ENCODE peak calls at places on chromosome X, in four cellular contexts. M is cardiac fibroblast; T is activated T-cell treated with anti-CD3 and anti-CD28 coated beads, Interleukin-2, amount 50 U/mL, for 24 hours; L is tibial nerve. S is an unnamed sample.

GRCh38 chrX:9859711-9860555 is 73.7 kb downstream of the SHROOM2 start:
- DNase-seq in M (no peak), T (no peak), L (no peak), S (no peak)

GRCh38 chrX:17579021-17579420 is 158.3 kb upstream of the SCML1 start:
- DNase-seq in M (no peak), T (no peak), L (no peak), S (no peak)

GRCh38 chrX:54484666-54485065 is 11.4 kb downstream of the FGD1 start:
- DNase-seq in M (peak; percentile 19), T (no peak), L (no peak), S (no peak)

GRCh38 chrX:22090181-22090580 is 58.1 kb downstream of the PHEX start:
- DNase-seq in M (peak; percentile 58), T (no peak), L (no peak), S (no peak)

GRCh38 chrX:16484338-16484737 is 165.6 kb upstream of the S100G start:
- DNase-seq in M (peak; percentile 69), T (no peak), L (no peak), S (no peak)

GRCh38 chrX:15815779-15816452 is 25.6 kb downstream of the ZRSR2 start:
- DNase-seq in M (peak; percentile 31), T (no peak), L (no peak), S (no peak)

GRCh38 chrX:69155786-69156520 is 9.3 kb downstream of the PJA1 start:
- DNase-seq in M (no peak), T (no peak), L (no peak), S (no peak)

GRCh38 chrX:95427389-95427788 is 1257.3 kb upstream of the DIAPH2 start:
- DNase-seq in M (no peak), T (no peak), L (no peak), S (no peak)

GRCh38 chrX:125622899-125623298 is 303.2 kb downstream of the TEX13C start:
- DNase-seq in M (no peak), T (no peak), L (no peak), S (no peak)

GRCh38 chrX:17635231-17635630 is 102.1 kb upstream of the SCML1 start:
- DNase-seq in M (peak; percentile 5), T (no peak), L (no peak), S (no peak)

GRCh38 chrX:103404225-103405008 is 28.1 kb downstream of the BEX3 start:
- DNase-seq in M (peak; percentile 95), T (peak; percentile 48), L (peak; percentile 64), S (peak; percentile 28)

GRCh38 chrX:69073241-69073640 is 92.0 kb downstream of the PJA1 start:
- DNase-seq in M (no peak), T (no peak), L (no peak), S (no peak)

GRCh38 chrX:134868766-134869495 is 121.9 kb upstream of the SMIM10 start:
- DNase-seq in M (peak; percentile 83), T (no peak), L (no peak), S (no peak)

GRCh38 chrX:120238947-120239346 is 11.7 kb upstream of the ZBTB33 start:
- DNase-seq in M (no peak), T (no peak), L (no peak), S (no peak)

GRCh38 chrX:8455600-8455999 is 9.0 kb upstream of the VCX3B start:
- DNase-seq in M (peak; percentile 4), T (no peak), L (no peak), S (no peak)

GRCh38 chrX:33062016-33062415 is 149.3 kb downstream of the DMD start:
- DNase-seq in M (no peak), T (no peak), L (no peak), S (no peak)

GRCh38 chrX:73214366-73215094 is at the start of gene NAP1L2:
- DNase-seq in M (peak; percentile 1), T (peak; percentile 49), L (peak; percentile 10), S (no peak)

GRCh38 chrX:25130619-25131018 is 114.9 kb upstream of the ARX start:
- DNase-seq in M (no peak), T (no peak), L (no peak), S (no peak)

GRCh38 chrX:141652315-141652714 is 46.2 kb downstream of the SPANXD start:
- DNase-seq in M (no peak), T (no peak), L (no peak), S (no peak)

GRCh38 chrX:19156223-19156622 is 34.0 kb upstream of the ADGRG2 start:
- DNase-seq in M (no peak), T (no peak), L (no peak), S (no peak)

GRCh38 chrX:40418413-40419195 is 162.2 kb upstream of the ATP6AP2 start:
- DNase-seq in M (no peak), T (no peak), L (no peak), S (no peak)

GRCh38 chrX:138745215-138745614 is 33.7 kb upstream of the FGF13 start:
- DNase-seq in M (peak; percentile 54), T (no peak), L (peak; percentile 72), S (peak; percentile 0)

GRCh38 chrX:72030431-72030830 is 101.3 kb downstream of the RTL5 start:
- DNase-seq in M (no peak), T (no peak), L (no peak), S (no peak)

GRCh38 chrX:118566359-118566758 is 70.7 kb downstream of the DOCK11 start:
- DNase-seq in M (peak; percentile 45), T (no peak), L (no peak), S (no peak)

GRCh38 chrX:119272882-119273806 is 37.1 kb downstream of the PGRMC1 start:
- DNase-seq in M (peak; percentile 51), T (peak; percentile 56), L (no peak), S (no peak)

GRCh38 chrX:71604141-71604540 is 14.2 kb downstream of the CXCR3 start:
- DNase-seq in M (no peak), T (peak; percentile 3), L (no peak), S (no peak)

GRCh38 chrX:44344194-44344593 is 722 bp upstream of the EFHC2 start:
- DNase-seq in M (no peak), T (peak; percentile 60), L (peak; percentile 4), S (no peak)

GRCh38 chrX:153778684-153779101 is 2.1 kb upstream of the SRPK3 start:
- DNase-seq in M (no peak), T (no peak), L (no peak), S (no peak)

GRCh38 chrX:77966361-77966760 is 3.1 kb downstream of the PGAM4 start:
- DNase-seq in M (no peak), T (no peak), L (no peak), S (no peak)

GRCh38 chrX:23435108-23435507 is 100.5 kb downstream of the PTCHD1 start:
- DNase-seq in M (peak; percentile 1), T (no peak), L (no peak), S (no peak)

GRCh38 chrX:55056820-55057690 is 17.8 kb upstream of the PAGE2B start:
- DNase-seq in M (peak; percentile 66), T (no peak), L (no peak), S (no peak)

GRCh38 chrX:119826399-119826959 is 26.3 kb downstream of the UPF3B start:
- DNase-seq in M (peak; percentile 18), T (no peak), L (peak; percentile 23), S (no peak)

GRCh38 chrX:112367065-112367464 is 284.5 kb upstream of the TRPC5 start:
- DNase-seq in M (no peak), T (no peak), L (no peak), S (no peak)

GRCh38 chrX:14496674-14497073 is 32.7 kb upstream of the GLRA2 start:
- DNase-seq in M (no peak), T (no peak), L (no peak), S (no peak)

GRCh38 chrX:154819771-154820341 is 14.6 kb upstream of the MPP1 start:
- DNase-seq in M (no peak), T (no peak), L (no peak), S (no peak)

GRCh38 chrX:68428431-68428830 is 4.9 kb downstream of the OPHN1 start:
- DNase-seq in M (peak; percentile 22), T (no peak), L (no peak), S (no peak)

GRCh38 chrX:40090050-40090804 is 7.5 kb downstream of the BCOR start:
- DNase-seq in M (peak; percentile 40), T (no peak), L (no peak), S (no peak)

GRCh38 chrX:10119399-10119990 is 37.3 kb upstream of the CLCN4 start:
- DNase-seq in M (peak; percentile 88), T (peak; percentile 80), L (peak; percentile 92), S (no peak)